ENCODE peak calls at places on chromosomes 12 and 14, in eight cellular contexts. X, F, H, E, Y, D, V and W are unnamed samples.

GRCh38 chr12:47361389-47362031 is 281.8 kb upstream of the AMIGO2 start:
- DNase-seq in Y (peak; percentile 39), V (no peak), H (no peak), X (no peak), F (no peak), D (peak; percentile 42), E (peak; percentile 10), W (no peak)

GRCh38 chr14:102948698-102949061 is 26.2 kb downstream of the AMN start:
- DNase-seq in X (no peak), E (no peak), D (no peak), Y (no peak), H (no peak), F (no peak), V (no peak), W (no peak)

GRCh38 chr12:102120886-102121285 is 903 bp downstream of the PARPBP start:
- DNase-seq in D (no peak), X (no peak), Y (no peak), V (no peak), H (no peak), F (no peak), E (peak; percentile 32), W (no peak)

GRCh38 chr12:120175537-120175936 is 19.0 kb downstream of the GCN1 start:
- DNase-seq in V (no peak), H (no peak), D (no peak), E (no peak), X (no peak), F (no peak), Y (no peak), W (no peak)

GRCh38 chr12:75650989-75651695 is 139.7 kb upstream of the KRR1 start:
- DNase-seq in F (no peak), Y (no peak), D (peak; percentile 11), X (no peak), E (peak; percentile 54), V (no peak), H (no peak), W (no peak)

GRCh38 chr12:68034567-68034966 is 45.3 kb downstream of the IFNG-AS1 start:
- DNase-seq in Y (no peak), E (no peak), D (no peak), H (no peak), X (no peak), F (no peak), V (no peak), W (no peak)

GRCh38 chr14:32572867-32573149 is 243.7 kb downstream of the AKAP6 start:
- DNase-seq in H (no peak), E (no peak), D (no peak), V (no peak), F (no peak), X (no peak), Y (no peak), W (no peak)

GRCh38 chr12:10385181-10385613 is 4.6 kb downstream of the KLRK1 start:
- DNase-seq in H (no peak), V (no peak), E (no peak), X (no peak), Y (no peak), D (no peak), F (no peak), W (no peak)

GRCh38 chr12:15605886-15606590 is 183.2 kb downstream of the EPS8 start:
- DNase-seq in Y (no peak), H (no peak), D (no peak), V (no peak), X (no peak), E (no peak), F (no peak), W (no peak)

GRCh38 chr12:46371718-46372130 is 849 bp downstream of the SLC38A2 start:
- DNase-seq in V (peak; percentile 72), D (peak; percentile 59), F (peak; percentile 71), H (peak; percentile 25), E (peak; percentile 33), Y (no peak), X (peak; percentile 87), W (peak; percentile 75)

GRCh38 chr14:50353126-50353525 is 41.0 kb downstream of the DMAC2L start:
- DNase-seq in F (no peak), X (no peak), D (no peak), H (no peak), V (no peak), E (no peak), Y (no peak), W (no peak)

GRCh38 chr12:11947218-11947617 is 123.5 kb upstream of the BCL2L14 start:
- DNase-seq in X (no peak), D (no peak), H (no peak), Y (no peak), V (no peak), F (no peak), E (no peak), W (no peak)

GRCh38 chr12:112676526-112676925 is 115.0 kb upstream of the RPH3A start:
- DNase-seq in E (no peak), F (no peak), Y (no peak), V (no peak), X (no peak), H (no peak), D (no peak), W (no peak)

GRCh38 chr14:85233756-85234545 is 296.0 kb upstream of the FLRT2 start:
- DNase-seq in H (no peak), E (peak; percentile 81), D (no peak), X (no peak), V (no peak), Y (no peak), F (no peak), W (no peak)

GRCh38 chr14:95260537-95261440 is 58.9 kb downstream of the CLMN start:
- DNase-seq in X (no peak), F (no peak), Y (no peak), D (peak; percentile 29), H (no peak), V (no peak), E (no peak), W (no peak)

GRCh38 chr12:32918890-32919791 is 22.6 kb upstream of the PKP2 start:
- DNase-seq in V (no peak), X (no peak), Y (no peak), D (peak; percentile 9), E (peak; percentile 48), H (no peak), F (no peak), W (no peak)

GRCh38 chr12:53994691-53995310 is 5.2 kb upstream of the HOXC9 start:
- DNase-seq in H (no peak), F (no peak), V (no peak), Y (no peak), X (no peak), D (no peak), E (no peak), W (no peak)

GRCh38 chr14:22579881-22580280 is 9.1 kb downstream of the DAD1 start:
- DNase-seq in D (no peak), X (no peak), E (no peak), H (no peak), Y (no peak), V (no peak), F (no peak), W (no peak)

GRCh38 chr12:107557026-107557425 is 128.6 kb upstream of the PWP1 start:
- DNase-seq in E (no peak), D (no peak), Y (no peak), V (no peak), X (no peak), F (no peak), H (no peak), W (no peak)

GRCh38 chr12:132926417-132926833 is 29.7 kb downstream of the ZNF605 start:
- DNase-seq in F (no peak), E (no peak), Y (no peak), D (no peak), X (no peak), V (no peak), H (no peak), W (no peak)

GRCh38 chr14:100471451-100472093 is 115.6 kb downstream of the BEGAIN start:
- DNase-seq in D (no peak), H (no peak), F (no peak), V (no peak), Y (no peak), E (no peak), X (no peak), W (no peak)

GRCh38 chr12:60501124-60501729 is 905.4 kb downstream of the SLC16A7 start:
- DNase-seq in E (no peak), Y (no peak), X (no peak), F (no peak), H (no peak), D (peak; percentile 25), V (no peak), W (no peak)

GRCh38 chr14:51780741-51781140 is 79.7 kb upstream of the GNG2 start:
- DNase-seq in E (no peak), Y (no peak), F (no peak), H (no peak), V (no peak), D (no peak), X (no peak), W (no peak)

DNA sequence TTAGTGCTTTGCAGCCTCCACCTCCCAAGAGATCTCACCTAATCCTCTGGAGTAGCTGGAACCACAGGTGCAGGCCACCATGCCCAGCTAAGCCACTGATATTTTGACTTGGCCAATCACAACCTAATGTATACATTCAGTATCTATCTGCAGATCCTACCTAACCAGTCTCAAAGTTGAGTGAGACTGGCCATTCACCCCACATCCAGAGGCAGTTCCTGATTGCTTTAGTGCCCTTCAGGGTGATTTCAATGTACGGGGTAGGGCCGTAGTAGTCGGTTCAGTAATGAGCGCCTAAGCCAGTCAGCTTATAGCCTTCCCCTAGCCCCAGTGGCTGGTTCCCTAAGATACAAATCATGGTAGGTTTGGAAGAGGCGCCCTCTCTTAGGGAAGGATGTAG is 27.4 kb upstream of the FBXO34 start:
- DNase-seq in X (no peak), H (no peak), Y (no peak), D (no peak), F (no peak), V (no peak), E (no peak), W (no peak)
- H3K27ac ChIP-seq in X (no peak overlapping the region), H (no peak overlapping the region), Y (no peak overlapping the region), D (no peak overlapping the region), F (no peak overlapping the region), V (no peak overlapping the region), E (no peak overlapping the region), W (no peak overlapping the region)

DNA sequence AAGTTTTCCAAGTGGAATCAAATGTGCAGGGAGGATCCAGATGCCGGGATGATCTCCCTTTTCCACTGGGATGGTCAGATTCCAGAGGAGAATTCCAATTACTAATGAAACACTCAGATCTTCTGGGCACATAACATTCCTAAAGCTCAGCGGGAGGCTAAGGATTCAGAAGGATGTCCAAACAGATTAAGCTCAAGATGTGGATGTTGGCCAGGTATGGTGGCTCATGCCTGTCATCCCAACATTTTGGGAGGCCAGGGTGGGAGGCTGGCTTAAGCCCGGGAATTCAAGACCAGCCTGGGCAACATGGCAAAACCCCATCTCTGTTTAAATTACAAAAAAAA is 62.0 kb upstream of the PNMA1 start:
- DNase-seq in H (no peak), Y (no peak), X (no peak), D (no peak), E (no peak), F (no peak), V (no peak), W (no peak)
- H3K27ac ChIP-seq in H (peak overlapping the region; percentile 62), Y (no peak overlapping the region), X (peak overlapping the region; percentile 33), D (no peak overlapping the region), E (peak overlapping the region; percentile 76), F (no peak overlapping the region), V (peak overlapping the region; percentile 57), W (no peak overlapping the region)

GRCh38 chr14:62505045-62505444 is 540.2 kb downstream of the KCNH5 start:
- DNase-seq in X (no peak), D (no peak), E (no peak), Y (no peak), H (no peak), V (no peak), F (no peak), W (no peak)
- H3K27ac ChIP-seq in X (no peak overlapping the region), D (no peak overlapping the region), E (no peak overlapping the region), Y (no peak overlapping the region), H (no peak overlapping the region), V (no peak overlapping the region), F (no peak overlapping the region), W (no peak overlapping the region)

GRCh38 chr12:108700833-108701450 is 30.4 kb downstream of the CORO1C start:
- DNase-seq in H (no peak), V (no peak), Y (no peak), X (no peak), E (peak; percentile 74), D (no peak), F (no peak), W (no peak)
- H3K27ac ChIP-seq in H (peak overlapping the region; percentile 78), V (peak overlapping the region; percentile 56), Y (no peak overlapping the region), X (peak overlapping the region; percentile 94), E (peak overlapping the region; percentile 77), D (peak overlapping the region; percentile 61), F (peak overlapping the region; percentile 75), W (no peak overlapping the region)